ENCODE peak calls at places on chromosomes 4 and X, in four cellular contexts. X, J, M and A are unnamed samples.

GRCh38 chr4:6910340-6910959 is 824 bp downstream of the TBC1D14 start:
- DNase-seq in X (no peak), J (no peak), M (no peak), A (no peak)

GRCh38 chrX:68851082-68851481 is 22.3 kb downstream of the EFNB1 start:
- DNase-seq in X (no peak), J (no peak), M (no peak), A (no peak)

GRCh38 chrX:140664939-140665338 is 44.6 kb upstream of the LINC00632 start:
- DNase-seq in X (no peak), J (peak), M (no peak), A (no peak)

GRCh38 chr4:162104459-162105124 is 59.2 kb downstream of the FSTL5 start:
- DNase-seq in X (no peak), J (no peak), M (no peak), A (no peak)

GRCh38 chrX:2424317-2424716 is 76.5 kb downstream of the DHRSX start:
- DNase-seq in X (no peak), J (no peak), M (no peak), A (no peak)

GRCh38 chr4:94253036-94253435 is 45.4 kb downstream of the SMARCAD1 start:
- DNase-seq in X (no peak), J (peak), M (no peak), A (no peak)

GRCh38 chr4:128810331-128810870 is 901 bp downstream of the JADE1 start:
- DNase-seq in X (no peak), J (peak), M (no peak), A (no peak)

GRCh38 chr4:159268607-159269006 is 165.7 kb downstream of the RAPGEF2 start:
- DNase-seq in X (no peak), J (peak), M (no peak), A (no peak)

GRCh38 chr4:77073981-77074865 is 1.6 kb downstream of the CCNI start:
- DNase-seq in X (no peak), J (peak), M (no peak), A (no peak)

GRCh38 chrX:68059469-68059868 is 373.8 kb downstream of the OPHN1 start:
- DNase-seq in X (no peak), J (no peak), M (no peak), A (no peak)

GRCh38 chrX:43693602-43694406 is 37.7 kb downstream of the MAOA start:
- DNase-seq in X (no peak), J (no peak), M (peak), A (no peak)

GRCh38 chr4:1502976-1503375 is 96.7 kb upstream of the NKX1-1 start:
- DNase-seq in X (peak), J (no peak), M (peak), A (peak)

GRCh38 chr4:186701273-186701672 is 22.4 kb downstream of the FAT1 start:
- DNase-seq in X (peak), J (peak), M (no peak), A (no peak)

GRCh38 chr4:11259837-11260236 is 168.9 kb downstream of the HS3ST1 start:
- DNase-seq in X (no peak), J (no peak), M (no peak), A (no peak)

GRCh38 chr4:100738388-100739165 is 220.8 kb upstream of the EMCN start:
- DNase-seq in X (no peak), J (no peak), M (no peak), A (no peak)

GRCh38 chr4:143558286-143558685 is 44.8 kb downstream of the SMARCA5 start:
- DNase-seq in X (peak), J (no peak), M (no peak), A (no peak)

GRCh38 chr4:98746530-98746929 is 88.1 kb upstream of the TSPAN5 start:
- DNase-seq in X (no peak), J (no peak), M (no peak), A (no peak)

GRCh38 chrX:41389311-41389888 is 55.4 kb downstream of the DDX3X start:
- DNase-seq in X (peak), J (no peak), M (no peak), A (no peak)

GRCh38 chrX:20947411-20947912 is 426.8 kb upstream of the CNKSR2 start:
- DNase-seq in X (no peak), J (no peak), M (no peak), A (no peak)

GRCh38 chr4:168623011-168623410 is 126.2 kb downstream of the PALLD start:
- DNase-seq in X (no peak), J (no peak), M (no peak), A (no peak)

GRCh38 chrX:133921764-133922389 is 63.5 kb downstream of the GPC3 start:
- DNase-seq in X (no peak), J (peak), M (peak), A (no peak)

GRCh38 chrX:110427076-110427475 is 68.4 kb downstream of the RTL9 start:
- DNase-seq in X (no peak), J (no peak), M (no peak), A (no peak)

GRCh38 chrX:8864151-8864550 is 63.0 kb upstream of the FAM9A start:
- DNase-seq in X (no peak), J (peak), M (no peak), A (no peak)